ENCODE peak calls at places on chromosome 13, in ten cellular contexts. J, R, Z, O, V, K, B, I, E and C are unnamed samples.

GRCh38 chr13:48644951-48645350 is 8.8 kb upstream of the CYSLTR2 start:
- DNase-seq in E (no peak), V (no peak), K (no peak), J (no peak), R (no peak), I (no peak), B (no peak), O (no peak), Z (no peak), C (no peak)

GRCh38 chr13:27170521-27171243 is 929 bp downstream of the USP12 start:
- DNase-seq in V (peak; percentile 42), E (peak; percentile 11), J (no peak), B (peak; percentile 46), O (peak; percentile 37), R (peak; percentile 36), Z (peak; percentile 48), K (peak; percentile 46), I (peak; percentile 14), C (no peak)

GRCh38 chr13:53007872-53008271 is 20.7 kb upstream of the OLFM4 start:
- DNase-seq in V (peak; percentile 35), K (no peak), I (no peak), E (no peak), J (no peak), O (no peak), R (peak; percentile 19), Z (no peak), B (no peak), C (peak; percentile 44)

GRCh38 chr13:95073826-95074345 is 227.4 kb downstream of the ABCC4 start:
- DNase-seq in V (no peak), O (no peak), R (no peak), I (no peak), Z (no peak), B (no peak), K (no peak), J (no peak), E (no peak), C (no peak)

GRCh38 chr13:112225429-112226090 is 150.6 kb upstream of the SPACA7 start:
- DNase-seq in E (no peak), R (no peak), V (no peak), O (no peak), Z (no peak), K (no peak), I (no peak), B (no peak), J (no peak), C (no peak)

GRCh38 chr13:31018511-31018910 is 86.1 kb downstream of the TEX26 start:
- DNase-seq in O (no peak), Z (no peak), E (no peak), V (no peak), B (no peak), J (no peak), I (no peak), K (no peak), R (no peak), C (no peak)

GRCh38 chr13:51191743-51192142 is 30.5 kb upstream of the FAM124A start:
- DNase-seq in J (no peak), B (no peak), Z (no peak), R (no peak), O (no peak), V (no peak), I (no peak), E (no peak), K (peak; percentile 48), C (no peak)

GRCh38 chr13:27406178-27406939 is 18.1 kb upstream of the GTF3A start:
- DNase-seq in J (no peak), K (peak; percentile 53), Z (peak; percentile 62), E (no peak), O (no peak), R (no peak), I (no peak), V (no peak), B (peak; percentile 38), C (peak; percentile 80)

GRCh38 chr13:30114586-30115256 is 192.6 kb downstream of the KATNAL1 start:
- DNase-seq in J (peak; percentile 66), R (peak; percentile 89), Z (peak; percentile 88), B (peak; percentile 75), O (peak; percentile 92), V (peak; percentile 92), K (peak; percentile 86), I (peak; percentile 91), E (peak; percentile 81), C (peak; percentile 85)

GRCh38 chr13:76012091-76012721 is 376.1 kb downstream of the LMO7 start:
- DNase-seq in K (no peak), J (no peak), O (no peak), V (no peak), R (no peak), B (peak; percentile 57), E (no peak), I (no peak), Z (no peak), C (no peak)

GRCh38 chr13:39836038-39836437 is 180.6 kb downstream of the COG6 start:
- DNase-seq in J (no peak), K (no peak), Z (no peak), B (no peak), I (no peak), E (no peak), O (no peak), V (no peak), R (no peak), C (no peak)

GRCh38 chr13:41388143-41388881 is 69.0 kb upstream of the RGCC start:
- DNase-seq in O (no peak), J (no peak), R (no peak), B (no peak), Z (no peak), V (no peak), I (no peak), K (no peak), E (no peak), C (no peak)

GRCh38 chr13:50733392-50733791 is 110.1 kb downstream of the DLEU7 start:
- DNase-seq in V (no peak), I (no peak), Z (no peak), E (no peak), O (no peak), K (no peak), J (no peak), B (no peak), R (no peak), C (no peak)

GRCh38 chr13:51269039-51269438 is 46.8 kb downstream of the FAM124A start:
- DNase-seq in B (peak; percentile 76), J (no peak), R (no peak), Z (no peak), O (no peak), E (no peak), V (no peak), K (no peak), I (no peak), C (no peak)

GRCh38 chr13:44685641-44686040 is 109.5 kb upstream of the TSC22D1 start:
- DNase-seq in B (no peak), R (no peak), O (no peak), I (no peak), Z (no peak), J (no peak), E (no peak), K (no peak), V (no peak), C (no peak)

GRCh38 chr13:62302341-62302740 is 886.7 kb upstream of the PCDH20 start:
- DNase-seq in K (no peak), V (no peak), O (no peak), R (no peak), J (no peak), E (no peak), Z (no peak), B (no peak), I (no peak), C (no peak)